ENCODE peak calls at places on chromosomes 1 and 21, in six cellular contexts. One of them, this sample, is unnamed.

GRCh38 chr1:85626818-85627217 is 46.3 kb downstream of the CCN1 start:
- DNase-seq in AG04450: no peak
- DNase-seq in transverse colon: no peak
- DNase-seq in dorsolateral prefrontal cortex: no peak
- DNase-seq in breast epithelium: no peak
- DNase-seq in heart left ventricle: no peak
- DNase-seq in this sample: no peak

GRCh38 chr1:3923378-3924185 is 23.5 kb upstream of the C1orf174 start:
- DNase-seq in AG04450: no peak
- DNase-seq in transverse colon: no peak
- DNase-seq in dorsolateral prefrontal cortex: peak
- DNase-seq in breast epithelium: no peak
- DNase-seq in heart left ventricle: no peak
- DNase-seq in this sample: no peak

GRCh38 chr1:143691400-143691891 is 280.3 kb downstream of the FAM72C start:
- DNase-seq in AG04450: no peak
- DNase-seq in transverse colon: no peak
- DNase-seq in dorsolateral prefrontal cortex: no peak
- DNase-seq in breast epithelium: no peak
- DNase-seq in heart left ventricle: no peak
- DNase-seq in this sample: peak

GRCh38 chr1:231357831-231358354 is 19.8 kb downstream of the SPRTN start:
- DNase-seq in AG04450: no peak
- DNase-seq in transverse colon: peak
- DNase-seq in dorsolateral prefrontal cortex: no peak
- DNase-seq in breast epithelium: no peak
- DNase-seq in heart left ventricle: no peak
- DNase-seq in this sample: peak

GRCh38 chr1:2101531-2101930 is 51.3 kb downstream of the PRKCZ start:
- DNase-seq in AG04450: no peak
- DNase-seq in transverse colon: no peak
- DNase-seq in dorsolateral prefrontal cortex: peak
- DNase-seq in breast epithelium: no peak
- DNase-seq in heart left ventricle: no peak
- DNase-seq in this sample: no peak

GRCh38 chr1:56872597-56872996 is 18.0 kb downstream of the C8A start:
- DNase-seq in AG04450: no peak
- DNase-seq in transverse colon: no peak
- DNase-seq in dorsolateral prefrontal cortex: no peak
- DNase-seq in breast epithelium: no peak
- DNase-seq in heart left ventricle: no peak
- DNase-seq in this sample: peak

GRCh38 chr1:222618880-222619321 is 1.0 kb downstream of the MIA3 start:
- DNase-seq in AG04450: no peak
- DNase-seq in transverse colon: peak
- DNase-seq in dorsolateral prefrontal cortex: no peak
- DNase-seq in breast epithelium: no peak
- DNase-seq in heart left ventricle: peak
- DNase-seq in this sample: peak

GRCh38 chr1:161082996-161083742 is 6.2 kb downstream of the NECTIN4 start:
- DNase-seq in AG04450: peak
- DNase-seq in transverse colon: peak
- DNase-seq in dorsolateral prefrontal cortex: no peak
- DNase-seq in breast epithelium: peak
- DNase-seq in heart left ventricle: no peak
- DNase-seq in this sample: peak

GRCh38 chr1:228364706-228365213 is 41.9 kb downstream of the TRIM11 start:
- DNase-seq in AG04450: no peak
- DNase-seq in transverse colon: no peak
- DNase-seq in dorsolateral prefrontal cortex: peak
- DNase-seq in breast epithelium: no peak
- DNase-seq in heart left ventricle: peak
- DNase-seq in this sample: no peak

GRCh38 chr1:182786223-182787001 is 3.2 kb upstream of the NPL start:
- DNase-seq in AG04450: peak
- DNase-seq in transverse colon: peak
- DNase-seq in dorsolateral prefrontal cortex: peak
- DNase-seq in breast epithelium: no peak
- DNase-seq in heart left ventricle: peak
- DNase-seq in this sample: peak

GRCh38 chr1:43729816-43730463 is 22.6 kb downstream of the ST3GAL3 start:
- DNase-seq in AG04450: no peak
- DNase-seq in transverse colon: no peak
- DNase-seq in dorsolateral prefrontal cortex: no peak
- DNase-seq in breast epithelium: no peak
- DNase-seq in heart left ventricle: no peak
- DNase-seq in this sample: peak

DNA sequence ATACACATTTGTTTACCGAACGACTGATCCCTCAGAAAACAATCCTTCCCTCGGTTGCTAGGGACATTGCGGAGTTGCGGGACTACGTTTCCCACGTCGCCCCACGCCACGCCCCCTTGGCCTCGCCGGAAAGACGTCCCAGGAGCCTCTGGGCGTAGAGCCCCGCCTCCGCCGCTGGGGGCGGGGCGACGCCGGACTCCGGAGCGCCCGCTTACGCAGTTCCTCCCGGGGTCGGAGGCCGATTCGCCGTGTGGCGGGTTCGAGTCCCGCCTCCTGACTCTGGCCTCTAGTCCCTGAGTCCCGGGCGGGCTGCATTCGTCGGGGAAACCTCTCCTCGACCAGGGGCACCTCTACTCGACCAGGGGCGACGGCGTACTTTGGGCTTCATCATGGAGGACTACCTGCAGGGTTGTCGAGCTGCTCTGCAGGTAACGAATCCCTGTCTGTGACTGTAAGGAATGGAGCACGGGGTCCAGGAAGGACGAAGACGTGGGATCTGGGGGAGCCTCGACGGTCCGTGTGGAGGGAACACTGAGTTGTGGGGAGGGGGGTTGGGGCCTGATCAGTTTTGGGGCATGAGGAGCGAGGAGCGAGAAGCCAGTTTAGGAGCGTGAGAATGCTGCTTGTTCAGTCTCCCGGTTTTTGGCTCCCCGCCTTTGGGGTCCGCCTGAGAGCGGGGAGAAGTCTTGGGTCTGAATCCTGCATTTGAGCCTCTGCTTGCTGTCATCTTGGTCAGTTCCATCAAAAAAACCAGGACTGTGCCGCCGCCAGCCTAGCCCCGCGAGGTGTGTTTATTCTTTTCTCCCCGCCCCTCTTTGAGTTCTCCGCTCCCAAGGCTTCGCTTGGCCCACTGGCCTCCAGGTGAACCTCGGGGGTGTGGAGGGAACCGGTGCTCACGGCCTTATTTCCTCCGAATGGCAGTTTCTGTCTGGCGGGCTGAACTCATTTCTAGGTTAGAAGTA is at the start of gene PRUNE1:
- DNase-seq in AG04450: peak
- DNase-seq in transverse colon: peak
- DNase-seq in dorsolateral prefrontal cortex: peak
- DNase-seq in breast epithelium: peak
- DNase-seq in heart left ventricle: peak
- DNase-seq in this sample: peak
- TF ChIP-seq CTCF in AG04450: no peak
- TF ChIP-seq CTCF in transverse colon: no peak
- TF ChIP-seq CTCF in dorsolateral prefrontal cortex: peak
- TF ChIP-seq CTCF in breast epithelium: no peak
- TF ChIP-seq CTCF in heart left ventricle: no peak
- TF ChIP-seq CTCF in this sample: no peak

GRCh38 chr1:64263856-64264255 is 60.4 kb downstream of the UBE2U start:
- DNase-seq in AG04450: no peak
- DNase-seq in transverse colon: no peak
- DNase-seq in dorsolateral prefrontal cortex: no peak
- DNase-seq in breast epithelium: no peak
- DNase-seq in heart left ventricle: no peak
- DNase-seq in this sample: no peak

GRCh38 chr1:64268653-64269557 is 65.5 kb downstream of the UBE2U start:
- DNase-seq in AG04450: peak
- DNase-seq in transverse colon: peak
- DNase-seq in dorsolateral prefrontal cortex: no peak
- DNase-seq in breast epithelium: peak
- DNase-seq in heart left ventricle: peak
- DNase-seq in this sample: peak

GRCh38 chr1:64266941-64267340 is 63.5 kb downstream of the UBE2U start:
- DNase-seq in AG04450: no peak
- DNase-seq in transverse colon: no peak
- DNase-seq in dorsolateral prefrontal cortex: no peak
- DNase-seq in breast epithelium: no peak
- DNase-seq in heart left ventricle: no peak
- DNase-seq in this sample: no peak

GRCh38 chr1:64265141-64265540 is 61.7 kb downstream of the UBE2U start:
- DNase-seq in AG04450: no peak
- DNase-seq in transverse colon: no peak
- DNase-seq in dorsolateral prefrontal cortex: no peak
- DNase-seq in breast epithelium: no peak
- DNase-seq in heart left ventricle: no peak
- DNase-seq in this sample: no peak

DNA sequence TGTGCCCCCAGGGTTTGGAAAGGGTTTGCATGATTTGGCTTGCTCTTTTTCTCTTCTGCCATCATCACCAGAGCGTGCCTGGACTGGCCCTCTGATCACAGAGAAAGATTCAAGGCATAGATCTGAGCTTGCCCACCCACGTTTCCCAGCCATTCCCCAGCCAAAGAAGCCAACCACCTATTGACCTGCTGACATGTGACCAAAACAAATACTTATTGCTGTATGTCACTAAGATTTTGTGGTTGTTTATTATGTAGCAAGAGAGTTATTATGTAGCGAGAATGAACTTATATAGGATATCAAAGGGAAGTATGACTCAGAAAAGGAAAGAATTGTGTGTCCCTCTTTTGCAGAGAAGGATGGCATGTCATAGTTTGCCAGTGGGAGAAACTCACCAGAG is 59.9 kb downstream of the UBE2U start:
- DNase-seq in AG04450: no peak
- DNase-seq in transverse colon: no peak
- DNase-seq in dorsolateral prefrontal cortex: no peak
- DNase-seq in breast epithelium: peak
- DNase-seq in heart left ventricle: no peak
- DNase-seq in this sample: no peak
- H3K4me3 ChIP-seq in AG04450: no peak
- H3K4me3 ChIP-seq in transverse colon: no peak
- H3K4me3 ChIP-seq in dorsolateral prefrontal cortex: no peak
- H3K4me3 ChIP-seq in breast epithelium: no peak
- H3K4me3 ChIP-seq in heart left ventricle: no peak
- H3K4me3 ChIP-seq in this sample: no peak

GRCh38 chr21:33112151-33112550 is 42.2 kb downstream of the OLIG1 start:
- DNase-seq in AG04450: no peak
- DNase-seq in transverse colon: no peak
- DNase-seq in dorsolateral prefrontal cortex: no peak
- DNase-seq in breast epithelium: no peak
- DNase-seq in heart left ventricle: no peak
- DNase-seq in this sample: no peak

GRCh38 chr21:33110340-33110715 is 40.4 kb downstream of the OLIG1 start:
- DNase-seq in AG04450: no peak
- DNase-seq in transverse colon: no peak
- DNase-seq in dorsolateral prefrontal cortex: no peak
- DNase-seq in breast epithelium: no peak
- DNase-seq in heart left ventricle: no peak
- DNase-seq in this sample: no peak

GRCh38 chr21:33111577-33111976 is 41.6 kb downstream of the OLIG1 start:
- DNase-seq in AG04450: no peak
- DNase-seq in transverse colon: no peak
- DNase-seq in dorsolateral prefrontal cortex: no peak
- DNase-seq in breast epithelium: no peak
- DNase-seq in heart left ventricle: no peak
- DNase-seq in this sample: no peak

GRCh38 chr21:33114276-33114675 is 44.3 kb downstream of the OLIG1 start:
- DNase-seq in AG04450: no peak
- DNase-seq in transverse colon: no peak
- DNase-seq in dorsolateral prefrontal cortex: no peak
- DNase-seq in breast epithelium: no peak
- DNase-seq in heart left ventricle: no peak
- DNase-seq in this sample: no peak

DNA sequence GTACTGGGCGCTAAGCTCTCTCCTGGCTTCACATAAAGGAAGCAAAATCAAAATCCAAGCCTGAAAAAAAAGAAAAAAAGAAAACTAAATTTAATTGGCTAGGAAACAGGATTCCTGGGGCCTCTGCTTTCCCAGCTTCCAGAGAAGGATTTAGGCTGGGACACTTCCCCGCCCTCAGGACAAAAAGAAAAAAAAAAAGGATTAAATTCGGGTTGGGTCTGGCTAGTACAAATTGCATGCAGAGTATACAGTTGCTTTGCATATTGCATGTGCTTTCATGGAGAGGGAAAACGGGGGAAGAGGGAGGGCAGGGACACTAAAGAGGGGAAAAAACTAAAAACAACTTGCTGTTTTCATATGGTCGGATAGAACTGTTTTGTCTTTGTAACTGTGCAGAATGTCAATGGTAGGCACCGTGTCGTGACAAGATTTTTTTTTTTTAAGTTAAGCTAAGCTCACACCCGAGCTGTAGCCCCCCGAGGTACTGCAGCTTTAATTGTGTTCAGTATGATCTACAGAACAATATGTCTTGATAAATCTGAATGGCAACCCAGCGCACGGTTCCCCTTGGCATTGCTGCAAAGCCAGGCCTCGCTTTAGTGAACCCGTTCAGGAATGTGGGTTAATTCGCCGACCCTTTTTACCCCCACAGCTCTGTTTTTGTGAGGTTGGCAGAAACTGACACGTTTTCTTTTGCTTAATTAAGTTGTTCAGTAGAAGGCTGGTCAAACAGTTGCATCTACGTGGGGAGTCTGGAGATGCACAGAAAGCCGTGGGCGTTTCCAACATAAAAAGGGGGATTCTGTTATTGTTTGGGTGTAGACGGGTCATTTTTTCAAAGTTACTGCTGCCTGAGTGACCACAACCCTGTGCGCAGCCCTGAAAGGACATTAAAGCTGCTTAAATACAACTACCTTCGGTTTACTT is 43.0 kb downstream of the OLIG1 start:
- DNase-seq in AG04450: no peak
- DNase-seq in transverse colon: no peak
- DNase-seq in dorsolateral prefrontal cortex: no peak
- DNase-seq in breast epithelium: no peak
- DNase-seq in heart left ventricle: no peak
- DNase-seq in this sample: no peak
- TF ChIP-seq CTCF in AG04450: no peak
- TF ChIP-seq CTCF in transverse colon: no peak
- TF ChIP-seq CTCF in dorsolateral prefrontal cortex: no peak
- TF ChIP-seq CTCF in breast epithelium: no peak
- TF ChIP-seq CTCF in heart left ventricle: no peak
- TF ChIP-seq CTCF in this sample: no peak

DNA sequence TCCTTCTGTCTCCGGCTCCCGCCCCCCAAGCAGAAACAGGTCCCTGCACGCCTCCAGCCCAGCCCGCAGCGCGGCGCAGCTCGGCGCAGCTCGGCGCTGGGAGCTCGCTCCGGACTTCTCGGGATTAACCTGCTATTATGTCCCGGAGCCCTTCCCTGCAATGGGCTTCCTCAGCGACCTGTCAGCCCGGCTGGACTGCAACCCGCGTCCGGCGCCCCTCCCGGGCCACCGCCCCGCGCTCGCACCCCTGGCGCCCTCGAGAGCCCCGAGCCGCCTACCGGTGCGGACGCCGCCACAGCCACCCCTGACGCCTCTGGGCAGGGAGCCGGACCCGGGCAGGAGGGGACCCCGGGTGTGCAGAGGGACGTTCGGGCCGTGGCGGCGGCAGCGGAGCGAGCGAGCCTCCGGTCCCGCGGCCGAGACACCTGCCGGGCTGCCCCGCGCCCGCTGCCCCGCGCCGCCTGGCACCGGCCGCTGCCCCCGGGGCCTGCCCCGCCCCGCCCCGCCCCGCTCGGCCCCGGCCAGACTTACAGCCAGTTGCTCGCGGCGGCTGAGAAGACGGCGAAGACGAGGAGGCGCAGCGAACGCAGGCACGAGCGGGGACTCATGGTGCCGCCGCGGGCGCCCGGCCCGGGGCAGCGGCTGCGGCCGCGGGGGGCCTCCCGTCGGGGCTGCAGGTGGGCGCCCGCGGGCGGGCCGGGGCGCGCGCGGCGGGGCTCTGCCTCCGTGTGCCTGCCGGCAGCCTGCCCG is 407 bp downstream of the WNT4 start:
- DNase-seq in AG04450: no peak
- DNase-seq in transverse colon: peak
- DNase-seq in dorsolateral prefrontal cortex: no peak
- DNase-seq in breast epithelium: no peak
- DNase-seq in heart left ventricle: no peak
- DNase-seq in this sample: peak
- H3K4me3 ChIP-seq in AG04450: no peak
- H3K4me3 ChIP-seq in transverse colon: peak
- H3K4me3 ChIP-seq in dorsolateral prefrontal cortex: peak
- H3K4me3 ChIP-seq in breast epithelium: peak
- H3K4me3 ChIP-seq in heart left ventricle: peak
- H3K4me3 ChIP-seq in this sample: peak